ENCODE peak calls at places on chromosomes 5 and 9, in eight cellular contexts. V is NCI-H2107, L is tibial artery, K is sigmoid colon, T is NCI-H1092 treated with DMSO at 0.1 percent for 48 hours, Q is IMR-90, G is heart right ventricle, W is foreskin fibroblast. A is an unnamed sample.

GRCh38 chr5:71891856-71892255 is 172.8 kb downstream of the CARTPT start:
- DNase-seq in V (no peak), L (no peak), K (no peak), T (no peak), Q (peak; percentile 22), G (peak; percentile 60), W (no peak), A (no peak)

GRCh38 chr9:95313010-95313498 is 4.5 kb downstream of the FANCC start:
- DNase-seq in V (peak; percentile 70), L (peak; percentile 45), K (peak; percentile 73), T (peak; percentile 94), Q (peak; percentile 55), G (peak; percentile 36), W (peak; percentile 49), A (peak; percentile 74)

GRCh38 chr5:56496581-56497063 is 263.5 kb upstream of the ANKRD55 start:
- DNase-seq in V (no peak), L (no peak), K (no peak), T (peak; percentile 21), Q (no peak), G (no peak), W (no peak), A (no peak)

GRCh38 chr5:61461412-61461811 is 129.4 kb downstream of the ZSWIM6 start:
- DNase-seq in V (no peak), L (no peak), K (no peak), T (no peak), Q (no peak), G (no peak), W (no peak), A (no peak)

GRCh38 chr9:12054235-12054634 is 639.0 kb upstream of the TYRP1 start:
- DNase-seq in V (no peak), L (no peak), K (no peak), T (no peak), Q (no peak), G (no peak), W (no peak), A (no peak)

GRCh38 chr5:172488221-172488620 is 33.9 kb upstream of the SH3PXD2B start:
- DNase-seq in V (no peak), L (no peak), K (no peak), T (no peak), Q (no peak), G (no peak), W (no peak), A (no peak)

GRCh38 chr9:127444283-127444920 is 6.8 kb downstream of the RPL12 start:
- DNase-seq in V (no peak), L (no peak), K (no peak), T (no peak), Q (no peak), G (no peak), W (no peak), A (no peak)

GRCh38 chr9:130901498-130902203 is 5.0 kb upstream of the QRFP start:
- DNase-seq in V (no peak), L (no peak), K (no peak), T (no peak), Q (no peak), G (no peak), W (no peak), A (no peak)

GRCh38 chr9:4077499-4078102 is 222.3 kb downstream of the GLIS3 start:
- DNase-seq in V (no peak), L (peak; percentile 90), K (peak; percentile 89), T (peak; percentile 42), Q (peak; percentile 70), G (peak; percentile 74), W (peak; percentile 34), A (peak; percentile 55)

GRCh38 chr5:68464424-68464823 is 248.9 kb downstream of the PIK3R1 start:
- DNase-seq in V (no peak), L (no peak), K (no peak), T (no peak), Q (peak; percentile 36), G (no peak), W (no peak), A (no peak)

GRCh38 chr9:71146511-71146910 is 25.1 kb upstream of the TRPM3 start:
- DNase-seq in V (no peak), L (no peak), K (no peak), T (no peak), Q (no peak), G (no peak), W (no peak), A (no peak)

GRCh38 chr5:52786937-52787599 is 648 bp upstream of the ITGA1 start:
- DNase-seq in V (no peak), L (peak; percentile 28), K (peak; percentile 67), T (no peak), Q (peak; percentile 31), G (no peak), W (no peak), A (no peak)

GRCh38 chr9:137582286-137582860 is 3.6 kb upstream of the DPH7 start:
- DNase-seq in V (no peak), L (no peak), K (no peak), T (no peak), Q (no peak), G (no peak), W (no peak), A (peak; percentile 48)

GRCh38 chr5:8473827-8474568 is 605.0 kb downstream of the MTRR start:
- DNase-seq in V (no peak), L (no peak), K (no peak), T (no peak), Q (no peak), G (no peak), W (no peak), A (no peak)

GRCh38 chr5:171520300-171521170 is 101.1 kb downstream of the FGF18 start:
- DNase-seq in V (no peak), L (no peak), K (no peak), T (no peak), Q (peak; percentile 18), G (no peak), W (no peak), A (peak; percentile 32)

A was measured in HEK293T.